ENCODE peak calls at places on chromosomes 11 and 22, in five cellular contexts. D is cardiac fibroblast, J is fibroblast of mammary gland, C is MM.1S, B is neural progenitor cell. X is an unnamed sample.

GRCh38 chr11:808427-809286 is 1.1 kb upstream of the RPLP2 start:
- DNase-seq in D (no peak), J (peak), C (peak), B (no peak), X (no peak)

GRCh38 chr11:72072348-72072747 is 8.0 kb downstream of the NUMA1 start:
- DNase-seq in D (peak), J (peak), C (peak), B (peak), X (no peak)

GRCh38 chr11:69376155-69377028 is 82.4 kb downstream of the MYEOV start:
- DNase-seq in D (no peak), J (no peak), C (no peak), B (no peak), X (no peak)

GRCh38 chr22:35648066-35649025 is at the start of gene APOL6:
- DNase-seq in D (peak), J (peak), C (peak), B (peak), X (peak)

GRCh38 chr22:26597026-26597425 is 7.1 kb upstream of the TPST2 start:
- DNase-seq in D (no peak), J (no peak), C (no peak), B (no peak), X (no peak)

GRCh38 chr22:45918455-45919370 is 58.2 kb downstream of the WNT7B start:
- DNase-seq in D (peak), J (no peak), C (no peak), B (no peak), X (no peak)

GRCh38 chr11:100830978-100831732 is 144.1 kb downstream of the ARHGAP42 start:
- DNase-seq in D (peak), J (peak), C (no peak), B (no peak), X (no peak)

GRCh38 chr11:106014035-106014434 is 8.0 kb downstream of the MSANTD4 start:
- DNase-seq in D (no peak), J (no peak), C (no peak), B (no peak), X (no peak)

GRCh38 chr22:31867386-31868153 is 76.8 kb upstream of the YWHAH start:
- DNase-seq in D (no peak), J (no peak), C (no peak), B (no peak), X (no peak)

GRCh38 chr22:23175817-23176644 is 4.3 kb upstream of the BCR start:
- DNase-seq in D (no peak), J (no peak), C (peak), B (no peak), X (no peak)

GRCh38 chr22:21028277-21029251 is 3.8 kb downstream of the SLC7A4 start:
- DNase-seq in D (no peak), J (no peak), C (no peak), B (no peak), X (no peak)

GRCh38 chr11:102469196-102469821 is 16.7 kb upstream of the TMEM123 start:
- DNase-seq in D (peak), J (peak), C (peak), B (no peak), X (no peak)

GRCh38 chr22:40709752-40710413 is 30.6 kb downstream of the MCHR1 start:
- DNase-seq in D (peak), J (no peak), C (no peak), B (no peak), X (no peak)

GRCh38 chr11:8252388-8252787 is 11.3 kb downstream of the LMO1 start:
- DNase-seq in D (no peak), J (no peak), C (no peak), B (no peak), X (no peak)

GRCh38 chr11:61279934-61280656 is 15.0 kb downstream of the VWCE start:
- DNase-seq in D (no peak), J (peak), C (no peak), B (no peak), X (no peak)

GRCh38 chr11:35166369-35167360 is 27.7 kb downstream of the CD44 start:
- DNase-seq in D (peak), J (peak), C (peak), B (no peak), X (peak)

GRCh38 chr11:33329705-33330329 is 72.6 kb downstream of the HIPK3 start:
- DNase-seq in D (peak), J (peak), C (peak), B (peak), X (no peak)

GRCh38 chr22:25068701-25069100 is 116.2 kb downstream of the KIAA1671 start:
- DNase-seq in D (no peak), J (no peak), C (no peak), B (no peak), X (no peak)

GRCh38 chr22:50674606-50675552 is 2.3 kb downstream of the SHANK3 start:
- DNase-seq in D (no peak), J (no peak), C (no peak), B (peak), X (no peak)

GRCh38 chr11:9941991-9942390 is 278.1 kb downstream of the SWAP70 start:
- DNase-seq in D (no peak), J (no peak), C (no peak), B (no peak), X (no peak)

GRCh38 chr11:40293655-40294342 is 1165.7 kb downstream of the LRRC4C start:
- DNase-seq in D (peak), J (peak), C (peak), B (peak), X (peak)

GRCh38 chr22:46564084-46564714 is 26.8 kb upstream of the CELSR1 start:
- DNase-seq in D (no peak), J (no peak), C (no peak), B (peak), X (no peak)

GRCh38 chr11:126499124-126499752 is 143.8 kb downstream of the ST3GAL4 start:
- DNase-seq in D (no peak), J (no peak), C (no peak), B (no peak), X (no peak)

GRCh38 chr22:47918276-47918928 is 1156.0 kb downstream of the TBC1D22A start:
- DNase-seq in D (no peak), J (no peak), C (peak), B (no peak), X (no peak)

GRCh38 chr11:106152013-106152412 is 74.6 kb downstream of the AASDHPPT start:
- DNase-seq in D (peak), J (peak), C (no peak), B (no peak), X (no peak)

GRCh38 chr11:75169101-75169885 is 18.4 kb downstream of the SLCO2B1 start:
- DNase-seq in D (no peak), J (no peak), C (no peak), B (no peak), X (no peak)

GRCh38 chr11:119860561-119861094 is 131.6 kb upstream of the NECTIN1 start:
- DNase-seq in D (no peak), J (no peak), C (no peak), B (no peak), X (no peak)

GRCh38 chr11:118927554-118928107 is 1.9 kb upstream of the BCL9L start:
- DNase-seq in D (no peak), J (no peak), C (no peak), B (no peak), X (no peak)

GRCh38 chr11:6681949-6682348 is 1.2 kb downstream of the MRPL17 start:
- DNase-seq in D (peak), J (no peak), C (no peak), B (peak), X (no peak)

GRCh38 chr11:86456075-86456939 is 81.6 kb downstream of the CCDC81 start:
- DNase-seq in D (peak), J (peak), C (peak), B (peak), X (no peak)
- TF ChIP-seq CTCF in D (peak), J (peak), C (peak), B (peak), X (peak)

DNA sequence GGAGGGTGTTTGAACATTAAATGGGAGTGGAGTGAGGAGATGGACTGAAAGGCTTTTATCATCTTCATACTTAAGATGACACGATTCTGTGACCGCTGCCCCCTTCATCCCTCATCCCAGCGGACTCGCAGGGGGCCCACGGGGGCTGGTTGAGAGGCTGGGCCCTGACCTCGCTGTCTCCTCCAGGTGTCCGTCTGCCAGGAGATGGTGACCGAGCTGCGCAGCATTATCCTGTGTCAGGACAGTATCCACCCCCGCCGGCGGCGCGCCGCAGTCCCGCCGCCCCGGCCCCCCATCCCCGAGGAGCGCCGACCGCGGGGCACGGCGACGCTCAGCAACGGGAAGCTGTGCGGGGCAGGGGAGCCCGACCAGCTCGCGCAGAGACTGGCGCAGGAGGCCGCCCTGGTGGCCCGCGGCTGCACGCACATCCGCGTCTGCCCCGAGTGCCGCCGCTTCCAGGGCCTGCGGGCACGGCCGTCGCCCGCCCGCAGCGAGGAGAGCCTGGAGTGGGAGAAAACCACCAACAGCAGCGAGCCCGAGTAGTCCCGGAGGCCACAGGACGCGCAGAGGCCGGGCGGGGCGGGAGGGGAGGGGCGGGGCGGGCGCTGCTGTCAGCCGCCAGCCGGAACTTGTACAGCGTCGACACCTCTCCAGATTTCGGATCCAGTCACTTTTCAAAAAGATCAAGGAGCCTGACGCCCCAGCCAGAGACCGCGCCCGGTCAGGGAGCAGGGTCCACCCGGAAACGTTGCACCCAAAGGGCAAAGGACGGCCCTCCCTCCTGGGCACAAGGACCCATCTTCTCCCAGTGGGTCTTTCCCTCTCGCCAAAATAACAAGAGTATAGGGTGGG is 38.0 kb upstream of the TBCEL start:
- DNase-seq in D (peak), J (peak), C (peak), B (peak), X (no peak)
- H3K4me3 ChIP-seq in D (peak), J (peak), C (peak), B (peak), X (peak)

GRCh38 chr11:125123947-125124633 is 12.7 kb upstream of the TMEM218 start:
- DNase-seq in D (peak), J (peak), C (peak), B (peak), X (no peak)
- TF ChIP-seq CTCF in D (peak), J (peak), C (peak), B (peak), X (peak)

GRCh38 chr22:49009359-49010063 is 818.2 kb downstream of the BRD1 start:
- DNase-seq in D (no peak), J (no peak), C (no peak), B (no peak), X (no peak)

GRCh38 chr22:49011379-49011768 is 816.3 kb downstream of the BRD1 start:
- DNase-seq in D (no peak), J (no peak), C (no peak), B (no peak), X (no peak)

GRCh38 chr22:49008682-49009235 is 818.9 kb downstream of the BRD1 start:
- DNase-seq in D (no peak), J (no peak), C (no peak), B (no peak), X (no peak)

GRCh38 chr22:49010901-49011300 is 816.8 kb downstream of the BRD1 start:
- DNase-seq in D (no peak), J (no peak), C (no peak), B (no peak), X (no peak)

DNA sequence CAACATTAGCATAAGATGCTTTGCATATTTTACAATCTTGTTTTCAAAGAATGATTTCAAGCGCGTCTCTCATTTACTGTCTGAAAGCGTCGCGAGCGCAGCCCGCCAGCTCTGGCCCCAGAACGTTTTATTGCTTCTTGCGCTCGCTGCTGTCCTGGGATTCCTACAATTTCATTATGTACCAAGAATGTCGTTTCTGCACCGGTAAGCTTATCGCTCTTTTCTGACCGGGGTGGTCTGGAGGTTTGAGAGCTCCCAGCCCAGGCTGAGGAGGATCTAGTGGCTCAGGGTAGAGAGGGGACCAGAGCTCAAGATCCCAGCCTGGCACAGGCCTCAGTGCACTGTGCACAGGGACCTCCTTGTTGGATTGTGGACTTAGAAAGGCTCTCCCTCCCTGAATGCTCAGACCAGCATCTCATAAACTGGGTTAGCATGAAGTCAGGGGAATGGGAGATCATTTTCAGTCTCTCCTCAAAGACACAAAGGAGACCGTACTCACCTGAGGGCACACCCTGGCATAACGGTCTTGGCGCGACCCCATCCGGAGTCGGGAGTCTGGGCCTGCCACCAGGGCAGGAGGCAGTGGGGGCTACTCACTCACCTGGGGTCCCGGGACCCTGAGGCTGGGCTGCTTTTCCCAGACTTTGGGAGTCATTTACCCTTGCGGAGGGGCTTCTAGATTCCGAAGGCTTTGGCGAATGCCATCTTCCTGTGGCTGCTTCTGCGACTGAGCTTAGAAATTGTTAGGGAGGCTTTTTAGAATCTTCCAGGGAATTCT is 817.4 kb downstream of the BRD1 start:
- DNase-seq in D (no peak), J (no peak), C (no peak), B (no peak), X (no peak)
- H3K4me3 ChIP-seq in D (no peak), J (no peak), C (no peak), B (no peak), X (no peak)

GRCh38 chr11:64643927-64644326 is 52.9 kb downstream of the SLC22A12 start:
- DNase-seq in D (no peak), J (no peak), C (no peak), B (no peak), X (no peak)

GRCh38 chr11:64643258-64643881 is 52.4 kb downstream of the SLC22A12 start:
- DNase-seq in D (no peak), J (no peak), C (no peak), B (peak), X (no peak)

GRCh38 chr11:64642876-64643257 is 51.8 kb downstream of the SLC22A12 start:
- DNase-seq in D (no peak), J (no peak), C (no peak), B (peak), X (no peak)

GRCh38 chr11:64642418-64642735 is 51.4 kb downstream of the SLC22A12 start:
- DNase-seq in D (no peak), J (no peak), C (no peak), B (no peak), X (no peak)

DNA sequence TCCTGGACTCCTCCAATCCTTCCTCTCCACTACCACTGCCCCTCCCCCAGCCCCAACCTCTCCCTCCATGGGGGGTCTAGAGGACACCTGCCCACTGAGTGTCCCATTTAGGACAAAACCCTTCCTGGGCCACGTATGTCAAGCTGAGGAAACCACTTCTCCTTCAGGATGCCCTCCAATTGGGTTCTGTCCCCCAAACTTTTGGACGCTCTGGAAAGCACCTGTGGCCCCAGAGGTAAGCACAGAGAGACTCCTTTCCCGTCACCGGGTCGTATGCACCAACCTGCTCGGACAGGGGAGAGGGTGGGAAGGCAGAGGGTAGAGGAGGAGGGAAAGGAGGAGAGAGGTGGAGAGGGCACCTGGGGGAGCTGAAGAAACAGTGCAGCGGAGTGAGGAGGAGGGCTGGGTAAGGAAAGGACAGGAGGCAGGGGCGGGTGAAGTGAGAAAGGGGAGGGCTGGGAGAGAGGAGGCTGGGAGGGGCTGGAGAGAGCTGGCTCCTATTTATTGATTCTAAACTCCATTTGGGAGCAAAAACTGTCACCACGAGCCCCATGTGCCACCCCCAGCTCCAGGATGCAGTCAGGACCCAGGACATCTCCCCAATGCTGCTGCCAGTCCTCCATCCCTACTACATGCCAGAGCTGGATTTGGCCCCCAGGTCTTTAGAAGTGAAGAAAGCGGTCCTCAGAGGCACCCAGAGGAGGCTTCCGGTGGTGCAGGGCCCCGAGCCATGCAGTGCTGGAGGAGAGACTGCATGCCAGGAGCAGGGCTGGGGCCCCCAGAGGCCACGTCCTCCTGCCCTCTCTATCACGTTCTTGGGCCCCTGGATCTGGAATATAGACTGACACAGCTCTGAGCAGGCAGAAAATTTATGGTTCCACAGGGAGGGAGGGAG is 53.6 kb downstream of the SLC22A12 start:
- DNase-seq in D (no peak), J (no peak), C (no peak), B (peak), X (no peak)
- TF ChIP-seq CTCF in D (no peak), J (peak), C (no peak), B (peak), X (peak)

GRCh38 chr11:125170406-125171031 is 6.0 kb downstream of the PKNOX2 start:
- DNase-seq in D (peak), J (peak), C (no peak), B (peak), X (no peak)
- H3K4me3 ChIP-seq in D (no peak), J (no peak), C (no peak), B (no peak), X (no peak)

DNA sequence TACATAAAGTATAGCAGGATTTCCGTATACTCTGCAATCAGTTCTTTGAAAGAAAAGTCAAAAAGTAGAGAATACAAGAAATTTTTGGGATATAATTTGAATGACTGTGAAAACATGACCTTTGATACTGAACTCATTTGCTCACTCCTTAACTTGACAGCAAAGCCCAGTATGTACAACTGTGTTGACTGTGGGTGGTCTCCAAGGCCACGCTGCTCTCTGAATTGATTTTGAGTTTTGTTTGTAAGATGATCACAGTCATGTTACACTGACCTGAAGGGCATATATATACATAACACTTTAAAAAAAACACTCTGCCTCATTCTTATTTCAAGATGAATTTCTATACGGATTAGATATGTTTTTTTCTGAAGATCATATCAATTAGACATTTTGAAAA is 9.5 kb upstream of the AMOTL1 start:
- DNase-seq in D (no peak), J (no peak), C (no peak), B (no peak), X (no peak)
- TF ChIP-seq CTCF in D (no peak), J (no peak), C (no peak), B (no peak), X (no peak)

GRCh38 chr22:19891350-19892248 is 36.9 kb upstream of the GNB1L start:
- DNase-seq in D (peak), J (peak), C (peak), B (peak), X (no peak)
- H3K4me3 ChIP-seq in D (no peak), J (no peak), C (peak), B (peak), X (no peak)

DNA sequence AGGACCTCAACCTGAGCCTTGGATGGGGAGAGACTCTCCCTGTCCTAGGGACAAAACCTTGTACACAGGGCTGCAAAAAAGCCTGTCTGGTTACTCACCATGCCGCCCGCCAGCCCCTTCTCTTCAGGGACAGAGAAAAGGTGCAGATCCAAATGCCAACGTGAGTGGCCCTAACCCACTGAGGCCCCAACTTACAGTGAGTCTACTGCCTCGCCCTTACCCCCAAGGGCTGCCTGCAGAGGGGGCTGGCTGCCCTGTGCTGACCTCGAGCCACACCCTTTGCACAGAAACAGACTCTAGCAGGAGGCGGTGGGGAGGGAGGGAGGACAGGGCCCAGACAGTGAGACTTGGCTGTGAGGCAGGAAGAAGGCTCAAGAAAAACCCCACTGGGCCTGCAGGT is 13.5 kb upstream of the CHST1 start:
- DNase-seq in D (no peak), J (no peak), C (no peak), B (no peak), X (no peak)
- TF ChIP-seq CTCF in D (no peak), J (no peak), C (no peak), B (no peak), X (no peak)

GRCh38 chr11:64251722-64251985 is 324 bp downstream of the PLCB3 start:
- DNase-seq in D (no peak), J (no peak), C (no peak), B (no peak), X (no peak)

GRCh38 chr11:64251986-64252837 is 882 bp downstream of the PLCB3 start:
- DNase-seq in D (peak), J (no peak), C (no peak), B (peak), X (no peak)

GRCh38 chr11:64254326-64254725 is 3.0 kb downstream of the PLCB3 start:
- DNase-seq in D (no peak), J (no peak), C (no peak), B (no peak), X (no peak)

GRCh38 chr11:64253481-64253880 is 2.2 kb downstream of the PLCB3 start:
- DNase-seq in D (no peak), J (no peak), C (no peak), B (no peak), X (no peak)

GRCh38 chr11:64253043-64253442 is 1.7 kb downstream of the PLCB3 start:
- DNase-seq in D (no peak), J (no peak), C (no peak), B (no peak), X (no peak)
- H3K4me3 ChIP-seq in D (peak), J (no peak), C (no peak), B (peak), X (no peak)